ENCODE peak calls at places on chromosomes 1 and 21, in seven cellular contexts. V, B, R, Y, P, K and M are unnamed samples.

GRCh38 chr1:36787312-36787711 is 247.0 kb downstream of the GRIK3 start:
- DNase-seq in P (no peak), R (no peak), K (no peak), B (no peak), V (no peak), Y (no peak), M (no peak)

GRCh38 chr1:236064674-236065508 is at the start of gene NID1:
- DNase-seq in P (peak), Y (peak), B (peak), K (peak), V (peak), R (no peak), M (peak)

GRCh38 chr1:43971336-43971980 is 1.6 kb downstream of the DPH2 start:
- DNase-seq in K (no peak), Y (no peak), R (no peak), B (no peak), V (no peak), P (no peak), M (no peak)

GRCh38 chr1:225626698-225627097 is 26.2 kb downstream of the ENAH start:
- DNase-seq in V (no peak), B (no peak), Y (no peak), R (no peak), K (peak), P (peak), M (no peak)

GRCh38 chr1:237232501-237232900 is 190.5 kb downstream of the RYR2 start:
- DNase-seq in B (no peak), K (no peak), P (no peak), Y (no peak), V (no peak), R (no peak), M (no peak)

GRCh38 chr1:3902546-3902945 is 2.5 kb upstream of the C1orf174 start:
- DNase-seq in Y (no peak), P (no peak), V (peak), K (no peak), R (no peak), B (peak), M (no peak)

GRCh38 chr21:34337741-34338140 is 26.1 kb upstream of the KCNE2 start:
- DNase-seq in K (no peak), B (no peak), P (no peak), R (no peak), Y (no peak), V (no peak), M (no peak)

GRCh38 chr1:157948547-157949152 is 44.8 kb upstream of the KIRREL1 start:
- DNase-seq in K (peak), R (no peak), B (no peak), Y (peak), V (no peak), P (peak), M (no peak)

GRCh38 chr1:166859597-166859996 is 16.5 kb downstream of the TADA1 start:
- DNase-seq in V (no peak), B (no peak), R (no peak), K (no peak), P (no peak), Y (no peak), M (no peak)

GRCh38 chr1:46158312-46159281 is 16.3 kb upstream of the TSPAN1 start:
- DNase-seq in P (no peak), Y (no peak), V (no peak), K (no peak), R (no peak), B (no peak), M (no peak)

GRCh38 chr1:28566931-28567330 is 14.0 kb downstream of the TRNAU1AP start:
- DNase-seq in Y (no peak), B (no peak), P (no peak), V (no peak), K (no peak), R (no peak), M (no peak)

GRCh38 chr1:179506199-179506598 is 69.5 kb downstream of the NPHS2 start:
- DNase-seq in V (no peak), P (no peak), R (no peak), B (no peak), K (no peak), Y (no peak), M (no peak)

GRCh38 chr1:116628448-116628847 is 39.1 kb downstream of the IGSF3 start:
- DNase-seq in P (no peak), B (no peak), Y (no peak), V (no peak), R (no peak), K (no peak), M (no peak)

GRCh38 chr1:14815175-14815882 is 216.8 kb downstream of the KAZN start:
- DNase-seq in R (no peak), K (no peak), B (no peak), V (no peak), Y (no peak), P (no peak), M (no peak)

GRCh38 chr1:231428392-231428791 is 6.3 kb upstream of the EGLN1 start:
- DNase-seq in V (no peak), Y (no peak), P (no peak), B (no peak), R (no peak), K (no peak), M (no peak)

GRCh38 chr1:177008653-177009052 is 155.9 kb downstream of the ASTN1 start:
- DNase-seq in K (no peak), B (no peak), V (no peak), P (no peak), Y (no peak), R (no peak), M (no peak)

GRCh38 chr1:69215883-69216282 is 351.8 kb upstream of the LRRC7 start:
- DNase-seq in R (no peak), V (no peak), K (no peak), P (no peak), Y (no peak), B (no peak), M (no peak)

DNA sequence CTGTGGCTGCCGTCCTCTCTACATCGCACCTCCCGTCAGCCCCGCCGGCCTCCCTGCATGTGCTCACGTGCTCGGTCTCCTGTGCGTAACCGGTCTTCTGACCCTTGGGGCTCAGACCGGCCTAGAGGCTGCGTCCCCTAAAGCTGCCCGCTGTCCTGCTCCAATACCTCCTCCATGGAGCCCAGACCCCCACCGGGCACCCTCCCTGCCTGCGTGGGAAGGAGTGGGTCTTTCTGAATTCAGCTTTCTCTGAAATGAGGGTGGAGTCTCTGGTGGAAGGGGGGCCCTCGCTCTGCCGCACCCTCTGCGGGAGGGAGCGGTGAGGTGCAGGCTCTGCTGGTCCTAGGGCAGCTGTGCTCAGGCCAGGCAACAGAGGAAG is 18.7 kb upstream of the POFUT2 start:
- DNase-seq in P (no peak), Y (no peak), R (no peak), K (no peak), V (peak), B (peak), M (no peak)
- TF ChIP-seq CTCF in P (no peak), Y (no peak), R (no peak), K (no peak), V (no peak), B (no peak), M (no peak)

GRCh38 chr1:201376464-201377374 is 761 bp downstream of the TNNT2 start:
- DNase-seq in V (no peak), R (no peak), B (no peak), Y (peak), P (peak), K (peak), M (no peak)
- TF ChIP-seq CTCF in V (peak), R (peak), B (no peak), Y (peak), P (peak), K (peak), M (no peak)

DNA sequence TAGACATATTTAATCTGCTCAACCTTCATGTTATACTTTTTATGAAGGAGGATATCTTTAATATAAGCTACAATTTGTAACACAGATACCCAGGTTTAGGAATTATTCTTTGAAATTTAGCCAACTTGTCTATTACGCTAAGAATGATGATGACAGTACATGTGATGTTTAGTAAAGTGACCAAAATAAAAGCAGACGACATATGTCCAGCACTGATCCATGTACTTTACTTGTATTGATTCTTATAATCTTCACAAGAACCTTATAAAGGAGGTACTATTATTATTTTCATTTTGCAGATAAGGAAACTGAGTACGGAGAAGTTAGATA is 37.2 kb upstream of the ATG4C start:
- DNase-seq in R (no peak), Y (no peak), K (no peak), P (no peak), V (no peak), B (no peak), M (no peak)
- TF ChIP-seq CTCF in R (peak), Y (no peak), K (no peak), P (no peak), V (no peak), B (no peak), M (peak)

DNA sequence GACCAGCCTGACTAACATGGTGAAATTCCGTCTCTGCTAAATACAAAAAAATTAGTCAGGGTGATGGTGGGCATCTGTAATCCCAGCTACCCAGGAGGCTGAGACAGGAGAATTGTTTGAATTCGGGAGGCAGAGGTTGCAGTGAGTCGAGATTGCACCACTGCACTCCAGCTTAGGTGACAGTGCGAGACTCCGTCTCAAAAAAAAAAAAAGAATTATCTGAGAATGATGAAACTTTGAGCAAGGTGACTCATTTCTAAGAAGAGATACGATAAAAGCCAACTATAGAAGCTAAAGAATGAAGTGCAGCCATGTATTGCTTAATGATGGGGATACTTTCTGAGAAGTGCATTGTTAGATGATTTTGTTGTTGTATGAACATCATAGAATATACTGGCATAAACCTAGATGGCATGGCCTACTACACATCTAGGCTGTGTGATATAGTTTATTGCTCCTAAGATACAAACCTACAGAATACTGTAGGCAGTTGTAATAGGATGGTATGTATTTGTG is 64.7 kb downstream of the SNRPE start:
- DNase-seq in V (no peak), K (peak), P (peak), B (no peak), R (no peak), Y (no peak), M (no peak)
- TF ChIP-seq CTCF in V (no peak), K (no peak), P (no peak), B (no peak), R (no peak), Y (no peak), M (no peak)

DNA sequence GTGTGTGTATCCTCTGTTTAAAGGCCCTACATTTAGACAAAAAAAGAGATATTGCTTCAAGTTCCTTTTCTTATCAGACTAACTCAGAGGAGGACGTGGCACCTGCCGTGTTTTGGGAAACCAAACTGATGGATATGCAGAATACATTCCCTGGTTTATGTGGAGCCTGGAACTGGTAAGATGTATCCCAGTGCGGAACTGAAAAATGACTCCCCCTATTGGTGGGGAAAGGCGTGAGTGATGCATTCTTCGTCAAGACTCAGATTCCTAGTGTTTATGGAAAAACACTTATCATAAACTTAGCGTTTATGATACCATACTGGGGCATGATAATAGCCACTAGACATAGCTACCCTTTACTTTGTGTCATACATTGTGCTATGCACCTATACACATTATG is 154.2 kb downstream of the ZNF326 start:
- DNase-seq in V (no peak), K (no peak), R (no peak), P (no peak), Y (no peak), B (no peak), M (no peak)
- TF ChIP-seq CTCF in V (no peak), K (no peak), R (no peak), P (no peak), Y (no peak), B (no peak), M (no peak)

GRCh38 chr1:19582318-19582717 is 61.8 kb upstream of the NBL1 start:
- DNase-seq in K (no peak), V (peak), R (peak), B (no peak), P (no peak), Y (peak), M (peak)
- TF ChIP-seq CTCF in K (peak), V (peak), R (peak), B (peak), P (peak), Y (peak), M (peak)

DNA sequence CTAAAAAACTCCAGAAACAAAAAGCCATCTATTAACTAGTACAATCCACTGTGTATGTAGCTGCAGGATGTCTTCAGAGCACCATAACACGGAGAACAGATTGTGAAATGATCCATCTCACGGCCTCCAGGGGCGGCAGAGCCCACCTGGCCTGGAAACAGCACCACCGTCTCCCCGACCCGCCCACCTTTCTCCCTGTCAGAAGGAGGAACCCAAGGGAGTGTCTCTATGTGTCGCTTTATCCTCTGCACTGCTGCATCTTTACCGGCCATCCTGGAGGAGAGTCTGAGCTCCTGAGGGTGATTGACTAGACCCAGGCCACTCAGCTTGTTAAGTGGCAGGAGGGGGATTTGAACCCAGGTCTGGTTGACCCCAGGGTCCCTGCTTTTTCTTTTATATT is 405.0 kb downstream of the MATN1 start:
- DNase-seq in R (no peak), Y (no peak), V (no peak), K (no peak), P (no peak), B (no peak), M (peak)
- TF ChIP-seq CTCF in R (no peak), Y (no peak), V (no peak), K (no peak), P (no peak), B (no peak), M (no peak)

DNA sequence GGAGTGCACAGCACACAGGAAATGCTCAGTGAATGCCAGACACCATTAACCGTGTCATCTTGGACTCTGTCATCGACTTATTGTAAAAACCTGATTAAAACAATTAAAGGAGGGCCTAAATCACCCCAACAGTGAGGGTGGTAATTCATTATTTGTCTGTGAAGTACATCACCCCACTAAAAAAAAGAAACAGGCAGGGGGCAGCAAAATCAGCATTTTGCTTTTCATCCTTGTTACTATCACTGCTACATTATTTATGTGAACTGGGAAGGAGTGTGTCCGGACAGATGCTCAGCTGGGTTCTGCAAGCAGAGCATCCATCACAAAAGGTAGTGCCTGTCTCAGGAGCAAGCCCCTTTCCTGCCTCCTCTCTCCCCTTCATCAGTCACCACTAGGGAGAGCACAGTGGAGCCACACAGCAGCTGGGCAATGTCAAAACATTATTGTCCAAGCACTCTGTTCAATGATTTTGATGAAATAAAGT is 98.5 kb downstream of the RERE start:
- DNase-seq in K (peak), V (no peak), P (no peak), Y (no peak), B (no peak), R (no peak), M (no peak)
- TF ChIP-seq CTCF in K (peak), V (no peak), P (peak), Y (no peak), B (no peak), R (no peak), M (no peak)

GRCh38 chr1:216190438-216190837 is 232.8 kb downstream of the USH2A start:
- DNase-seq in P (no peak), Y (no peak), V (no peak), R (no peak), B (no peak), K (no peak), M (no peak)

GRCh38 chr1:216194721-216195120 is 228.5 kb downstream of the USH2A start:
- DNase-seq in B (no peak), V (no peak), R (no peak), K (no peak), Y (no peak), P (no peak), M (no peak)

GRCh38 chr1:216193839-216194443 is 229.3 kb downstream of the USH2A start:
- DNase-seq in K (no peak), Y (no peak), B (no peak), R (no peak), V (no peak), P (no peak), M (no peak)
- TF ChIP-seq CTCF in K (no peak), Y (no peak), B (no peak), R (no peak), V (no peak), P (peak), M (no peak)